ENCODE peak calls at places on chromosomes 16 and 17, in four cellular contexts. One of them, this sample, is unnamed.

GRCh38 chr16:50520451-50521245 is 27.5 kb upstream of the NKD1 start:
- DNase-seq in WTC11: no peak
- DNase-seq in K562: no peak
- DNase-seq in GM12878: no peak
- DNase-seq in this sample: peak

GRCh38 chr17:76345377-76345945 is 8.3 kb downstream of the PRPSAP1 start:
- DNase-seq in WTC11: no peak
- DNase-seq in K562: no peak
- DNase-seq in GM12878: no peak
- DNase-seq in this sample: peak

GRCh38 chr16:50381679-50382440 is 13.1 kb upstream of the BRD7 start:
- DNase-seq in WTC11: peak
- DNase-seq in K562: no peak
- DNase-seq in GM12878: no peak
- DNase-seq in this sample: peak

GRCh38 chr17:44543905-44544523 is 13.3 kb upstream of the FZD2 start:
- DNase-seq in WTC11: no peak
- DNase-seq in K562: peak
- DNase-seq in GM12878: no peak
- DNase-seq in this sample: no peak

GRCh38 chr17:69908599-69909368 is 166.2 kb upstream of the KCNJ16 start:
- DNase-seq in WTC11: no peak
- DNase-seq in K562: no peak
- DNase-seq in GM12878: no peak
- DNase-seq in this sample: no peak

GRCh38 chr16:6967796-6968195 is 364.8 kb upstream of the RBFOX1 start:
- DNase-seq in WTC11: no peak
- DNase-seq in K562: no peak
- DNase-seq in GM12878: no peak
- DNase-seq in this sample: no peak

GRCh38 chr17:2903193-2903974 is 107.1 kb downstream of the RAP1GAP2 start:
- DNase-seq in WTC11: no peak
- DNase-seq in K562: no peak
- DNase-seq in GM12878: no peak
- DNase-seq in this sample: peak

GRCh38 chr17:8718001-8718563 is 26.6 kb downstream of the CCDC42 start:
- DNase-seq in WTC11: no peak
- DNase-seq in K562: no peak
- DNase-seq in GM12878: no peak
- DNase-seq in this sample: no peak

GRCh38 chr17:76124582-76125390 is 16.3 kb downstream of the FOXJ1 start:
- DNase-seq in WTC11: peak
- DNase-seq in K562: peak
- DNase-seq in GM12878: no peak
- DNase-seq in this sample: no peak

GRCh38 chr17:18039535-18040286 is 503 bp downstream of the GID4 start:
- DNase-seq in WTC11: peak
- DNase-seq in K562: peak
- DNase-seq in GM12878: no peak
- DNase-seq in this sample: no peak

GRCh38 chr16:4771646-4772045 is 4.7 kb upstream of the ZNF500 start:
- DNase-seq in WTC11: no peak
- DNase-seq in K562: no peak
- DNase-seq in GM12878: no peak
- DNase-seq in this sample: no peak

GRCh38 chr17:28928061-28928460 is 23.3 kb downstream of the PHF12 start:
- DNase-seq in WTC11: no peak
- DNase-seq in K562: no peak
- DNase-seq in GM12878: no peak
- DNase-seq in this sample: no peak

GRCh38 chr17:63676540-63676933 is 23.4 kb downstream of the LIMD2 start:
- DNase-seq in WTC11: no peak
- DNase-seq in K562: no peak
- DNase-seq in GM12878: no peak
- DNase-seq in this sample: no peak

GRCh38 chr17:75416006-75416405 is 10.5 kb upstream of the GRB2 start:
- DNase-seq in WTC11: no peak
- DNase-seq in K562: no peak
- DNase-seq in GM12878: no peak
- DNase-seq in this sample: no peak

GRCh38 chr17:76593338-76593737 is 7.7 kb upstream of the ST6GALNAC2 start:
- DNase-seq in WTC11: no peak
- DNase-seq in K562: no peak
- DNase-seq in GM12878: no peak
- DNase-seq in this sample: no peak

GRCh38 chr16:79564594-79565210 is 35.8 kb downstream of the MAF start:
- DNase-seq in WTC11: no peak
- DNase-seq in K562: no peak
- DNase-seq in GM12878: no peak
- DNase-seq in this sample: peak

GRCh38 chr16:55568151-55568693 is 1.7 kb downstream of the CAPNS2 start:
- DNase-seq in WTC11: no peak
- DNase-seq in K562: no peak
- DNase-seq in GM12878: no peak
- DNase-seq in this sample: no peak

GRCh38 chr16:27529962-27530361 is 19.8 kb downstream of the GTF3C1 start:
- DNase-seq in WTC11: no peak
- DNase-seq in K562: no peak
- DNase-seq in GM12878: no peak
- DNase-seq in this sample: no peak

GRCh38 chr17:36183001-36183810 is 6.8 kb upstream of the TBC1D3B start:
- DNase-seq in WTC11: peak
- DNase-seq in K562: peak
- DNase-seq in GM12878: no peak
- DNase-seq in this sample: peak

GRCh38 chr16:67562526-67562917 is at the start of gene CTCF:
- DNase-seq in WTC11: peak
- DNase-seq in K562: peak
- DNase-seq in GM12878: no peak
- DNase-seq in this sample: peak

GRCh38 chr17:62933986-62934385 is 32.0 kb upstream of the TANC2 start:
- DNase-seq in WTC11: no peak
- DNase-seq in K562: no peak
- DNase-seq in GM12878: no peak
- DNase-seq in this sample: no peak

GRCh38 chr16:1309888-1310831 is 724 bp downstream of the UBE2I start:
- DNase-seq in WTC11: no peak
- DNase-seq in K562: peak
- DNase-seq in GM12878: no peak
- DNase-seq in this sample: no peak

GRCh38 chr16:5504028-5504758 is 406.6 kb upstream of the EEF2KMT start:
- DNase-seq in WTC11: no peak
- DNase-seq in K562: no peak
- DNase-seq in GM12878: no peak
- DNase-seq in this sample: no peak

GRCh38 chr16:47847220-47847970 is 308.4 kb downstream of the ABCC12 start:
- DNase-seq in WTC11: no peak
- DNase-seq in K562: no peak
- DNase-seq in GM12878: no peak
- DNase-seq in this sample: no peak

GRCh38 chr16:61862756-61863155 is 173.5 kb downstream of the CDH8 start:
- DNase-seq in WTC11: no peak
- DNase-seq in K562: no peak
- DNase-seq in GM12878: no peak
- DNase-seq in this sample: no peak

GRCh38 chr16:57977418-57978069 is 6.6 kb upstream of the CNGB1 start:
- DNase-seq in WTC11: peak
- DNase-seq in K562: no peak
- DNase-seq in GM12878: no peak
- DNase-seq in this sample: no peak

GRCh38 chr17:38824899-38825761 is at the start of gene CWC25:
- DNase-seq in WTC11: peak
- DNase-seq in K562: peak
- DNase-seq in GM12878: peak
- DNase-seq in this sample: peak

GRCh38 chr17:72812823-72813222 is 279.7 kb downstream of the SLC39A11 start:
- DNase-seq in WTC11: no peak
- DNase-seq in K562: no peak
- DNase-seq in GM12878: no peak
- DNase-seq in this sample: no peak

GRCh38 chr16:70455910-70456309 is 1.5 kb downstream of the FCSK start:
- DNase-seq in WTC11: no peak
- DNase-seq in K562: no peak
- DNase-seq in GM12878: no peak
- DNase-seq in this sample: no peak

GRCh38 chr17:17982796-17983195 is 10.1 kb downstream of the DRC3 start:
- DNase-seq in WTC11: no peak
- DNase-seq in K562: no peak
- DNase-seq in GM12878: no peak
- DNase-seq in this sample: no peak

GRCh38 chr17:6789146-6789545 is 13.1 kb downstream of the FBXO39 start:
- DNase-seq in WTC11: no peak
- DNase-seq in K562: no peak
- DNase-seq in GM12878: no peak
- DNase-seq in this sample: no peak
- TF ChIP-seq NR2C2 in WTC11: no peak
- TF ChIP-seq NR2C2 in K562: no peak
- TF ChIP-seq NR2C2 in GM12878: no peak
- TF ChIP-seq NR2C2 in this sample: no peak

GRCh38 chr16:89123831-89124100 is 30.1 kb downstream of the ACSF3 start:
- DNase-seq in WTC11: no peak
- DNase-seq in K562: no peak
- DNase-seq in GM12878: no peak
- DNase-seq in this sample: no peak

GRCh38 chr16:89120921-89121351 is 27.3 kb downstream of the ACSF3 start:
- DNase-seq in WTC11: peak
- DNase-seq in K562: no peak
- DNase-seq in GM12878: no peak
- DNase-seq in this sample: no peak

GRCh38 chr16:89123001-89123830 is 29.6 kb downstream of the ACSF3 start:
- DNase-seq in WTC11: peak
- DNase-seq in K562: no peak
- DNase-seq in GM12878: no peak
- DNase-seq in this sample: no peak

GRCh38 chr16:89121691-89122321 is 28.2 kb downstream of the ACSF3 start:
- DNase-seq in WTC11: peak
- DNase-seq in K562: no peak
- DNase-seq in GM12878: no peak
- DNase-seq in this sample: no peak

GRCh38 chr16:89122322-89122831 is 28.7 kb downstream of the ACSF3 start:
- DNase-seq in WTC11: peak
- DNase-seq in K562: no peak
- DNase-seq in GM12878: no peak
- DNase-seq in this sample: no peak
- TF ChIP-seq NR2C2 in WTC11: no peak
- TF ChIP-seq NR2C2 in K562: no peak
- TF ChIP-seq NR2C2 in GM12878: no peak
- TF ChIP-seq NR2C2 in this sample: no peak

GRCh38 chr16:54099627-54100026 is 187.0 kb downstream of the IRX3 start:
- DNase-seq in WTC11: no peak
- DNase-seq in K562: no peak
- DNase-seq in GM12878: no peak
- DNase-seq in this sample: no peak
- TF ChIP-seq NR2C2 in WTC11: no peak
- TF ChIP-seq NR2C2 in K562: no peak
- TF ChIP-seq NR2C2 in GM12878: no peak
- TF ChIP-seq NR2C2 in this sample: no peak

GRCh38 chr16:31702796-31703195 is 170.8 kb upstream of the ZNF267 start:
- DNase-seq in WTC11: no peak
- DNase-seq in K562: no peak
- DNase-seq in GM12878: no peak
- DNase-seq in this sample: no peak

GRCh38 chr16:31700200-31700529 is 172.5 kb downstream of the AHSP start:
- DNase-seq in WTC11: no peak
- DNase-seq in K562: peak
- DNase-seq in GM12878: no peak
- DNase-seq in this sample: no peak

GRCh38 chr16:31703526-31704128 is 170.0 kb upstream of the ZNF267 start:
- DNase-seq in WTC11: no peak
- DNase-seq in K562: no peak
- DNase-seq in GM12878: no peak
- DNase-seq in this sample: no peak

GRCh38 chr16:31700530-31701388 is 172.8 kb upstream of the ZNF267 start:
- DNase-seq in WTC11: peak
- DNase-seq in K562: peak
- DNase-seq in GM12878: peak
- DNase-seq in this sample: peak

GRCh38 chr16:31701734-31702133 is 171.9 kb upstream of the ZNF267 start:
- DNase-seq in WTC11: no peak
- DNase-seq in K562: no peak
- DNase-seq in GM12878: no peak
- DNase-seq in this sample: no peak
- TF ChIP-seq NR2C2 in WTC11: no peak
- TF ChIP-seq NR2C2 in K562: no peak
- TF ChIP-seq NR2C2 in GM12878: no peak
- TF ChIP-seq NR2C2 in this sample: no peak

GRCh38 chr17:65463242-65463641 is 98.2 kb downstream of the AXIN2 start:
- DNase-seq in WTC11: no peak
- DNase-seq in K562: no peak
- DNase-seq in GM12878: no peak
- DNase-seq in this sample: no peak
- TF ChIP-seq NR2C2 in WTC11: no peak
- TF ChIP-seq NR2C2 in K562: no peak
- TF ChIP-seq NR2C2 in GM12878: no peak
- TF ChIP-seq NR2C2 in this sample: no peak

This sample was measured in HepG2.